ENCODE peak calls at places on chromosomes 4 and X, in six cellular contexts. One of them, this sample, is unnamed.

GRCh38 chr4:139552506-139552905 is 3.5 kb downstream of the SETD7 start:
- DNase-seq in HL-60: no peak
- DNase-seq in H9: no peak
- DNase-seq in A549: no peak
- DNase-seq in uterus: no peak
- DNase-seq in lower lobe of right lung: no peak
- DNase-seq in this sample: no peak

GRCh38 chr4:176357359-176358082 is 37.8 kb downstream of the SPCS3 start:
- DNase-seq in HL-60: no peak
- DNase-seq in H9: no peak
- DNase-seq in lower lobe of right lung: no peak
- DNase-seq in A549: no peak
- DNase-seq in uterus: no peak
- DNase-seq in this sample: no peak

GRCh38 chr4:182643801-182644311 is 273.3 kb downstream of the DCTD start:
- DNase-seq in HL-60: no peak
- DNase-seq in A549: no peak
- DNase-seq in lower lobe of right lung: no peak
- DNase-seq in H9: no peak
- DNase-seq in uterus: no peak
- DNase-seq in this sample: no peak

GRCh38 chr4:48780867-48781219 is 764 bp upstream of the FRYL start:
- DNase-seq in HL-60: peak
- DNase-seq in uterus: peak
- DNase-seq in H9: no peak
- DNase-seq in lower lobe of right lung: no peak
- DNase-seq in A549: no peak
- DNase-seq in this sample: no peak

GRCh38 chr4:158914178-158914577 is 145.4 kb downstream of the FNIP2 start:
- DNase-seq in H9: no peak
- DNase-seq in lower lobe of right lung: no peak
- DNase-seq in HL-60: no peak
- DNase-seq in uterus: no peak
- DNase-seq in A549: peak
- DNase-seq in this sample: no peak

GRCh38 chr4:37928421-37928820 is 31.8 kb upstream of the PTTG2 start:
- DNase-seq in uterus: no peak
- DNase-seq in HL-60: no peak
- DNase-seq in lower lobe of right lung: no peak
- DNase-seq in H9: no peak
- DNase-seq in A549: no peak
- DNase-seq in this sample: no peak

GRCh38 chrX:100587846-100588245 is 3.1 kb downstream of the TNMD start:
- DNase-seq in HL-60: no peak
- DNase-seq in A549: no peak
- DNase-seq in uterus: no peak
- DNase-seq in H9: no peak
- DNase-seq in lower lobe of right lung: no peak
- DNase-seq in this sample: no peak

GRCh38 chrX:41145920-41146608 is 60.8 kb downstream of the USP9X start:
- DNase-seq in H9: no peak
- DNase-seq in A549: no peak
- DNase-seq in uterus: no peak
- DNase-seq in lower lobe of right lung: no peak
- DNase-seq in HL-60: peak
- DNase-seq in this sample: no peak

GRCh38 chr4:158259955-158260575 is 49.8 kb downstream of the TMEM144 start:
- DNase-seq in HL-60: no peak
- DNase-seq in lower lobe of right lung: no peak
- DNase-seq in H9: no peak
- DNase-seq in uterus: no peak
- DNase-seq in A549: no peak
- DNase-seq in this sample: no peak

DNA sequence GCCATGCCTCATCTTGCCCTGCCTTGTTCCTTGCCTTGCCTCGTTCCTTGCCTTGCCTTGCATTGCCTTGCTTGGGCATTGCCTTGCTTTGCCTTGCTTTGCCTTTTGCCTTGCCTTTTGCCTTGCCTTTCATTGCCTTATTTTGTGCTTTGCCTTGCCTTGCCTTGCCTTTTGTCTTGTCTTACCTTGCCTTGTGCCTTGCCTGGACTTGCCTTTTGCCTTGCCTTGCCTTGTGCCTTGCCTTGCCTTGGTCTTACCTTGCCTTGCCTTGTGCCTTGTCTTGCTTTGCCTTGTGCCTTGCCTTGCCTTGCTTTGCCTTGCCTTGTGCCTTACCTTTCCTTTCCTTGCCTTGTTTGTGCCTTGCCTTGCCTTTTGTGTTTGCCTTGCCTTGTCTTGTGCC is 88.2 kb downstream of the TAB3 start:
- DNase-seq in H9: no peak
- DNase-seq in uterus: no peak
- DNase-seq in lower lobe of right lung: no peak
- DNase-seq in A549: no peak
- DNase-seq in HL-60: no peak
- DNase-seq in this sample: no peak
- H3K27ac ChIP-seq in H9: no peak
- H3K27ac ChIP-seq in uterus: no peak
- H3K27ac ChIP-seq in lower lobe of right lung: no peak
- H3K27ac ChIP-seq in A549: no peak
- H3K27ac ChIP-seq in HL-60: no peak
- H3K27ac ChIP-seq in this sample: no peak

DNA sequence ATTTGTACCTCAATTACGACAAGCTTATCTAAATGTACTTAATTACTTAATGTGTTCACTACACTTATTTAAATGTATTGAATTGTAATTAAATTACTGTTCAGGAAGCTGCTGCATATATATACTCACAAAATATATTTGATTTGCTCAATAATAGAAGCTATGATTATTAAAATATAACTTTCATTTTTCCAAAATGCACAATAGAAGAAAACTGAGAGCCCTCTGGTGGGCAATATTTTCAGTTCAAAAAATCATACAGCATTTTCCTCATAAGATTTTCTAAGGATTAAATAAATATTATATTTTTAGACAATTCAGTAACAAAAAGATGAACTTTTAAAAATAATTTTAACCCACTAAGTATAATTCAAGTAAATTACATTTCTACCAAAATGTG is 217.3 kb downstream of the DKK2 start:
- DNase-seq in A549: no peak
- DNase-seq in H9: no peak
- DNase-seq in HL-60: no peak
- DNase-seq in lower lobe of right lung: no peak
- DNase-seq in uterus: no peak
- DNase-seq in this sample: no peak
- TF ChIP-seq CTCF in A549: no peak
- TF ChIP-seq CTCF in H9: no peak
- TF ChIP-seq CTCF in HL-60: no peak
- TF ChIP-seq CTCF in lower lobe of right lung: no peak
- TF ChIP-seq CTCF in uterus: no peak
- TF ChIP-seq CTCF in this sample: no peak

GRCh38 chr4:8402181-8402597 is 38.3 kb downstream of the ACOX3 start:
- DNase-seq in H9: no peak
- DNase-seq in A549: no peak
- DNase-seq in uterus: no peak
- DNase-seq in lower lobe of right lung: peak
- DNase-seq in HL-60: no peak
- DNase-seq in this sample: no peak
- H3K27ac ChIP-seq in H9: no peak
- H3K27ac ChIP-seq in A549: no peak
- H3K27ac ChIP-seq in uterus: peak
- H3K27ac ChIP-seq in lower lobe of right lung: peak
- H3K27ac ChIP-seq in HL-60: peak
- H3K27ac ChIP-seq in this sample: no peak

DNA sequence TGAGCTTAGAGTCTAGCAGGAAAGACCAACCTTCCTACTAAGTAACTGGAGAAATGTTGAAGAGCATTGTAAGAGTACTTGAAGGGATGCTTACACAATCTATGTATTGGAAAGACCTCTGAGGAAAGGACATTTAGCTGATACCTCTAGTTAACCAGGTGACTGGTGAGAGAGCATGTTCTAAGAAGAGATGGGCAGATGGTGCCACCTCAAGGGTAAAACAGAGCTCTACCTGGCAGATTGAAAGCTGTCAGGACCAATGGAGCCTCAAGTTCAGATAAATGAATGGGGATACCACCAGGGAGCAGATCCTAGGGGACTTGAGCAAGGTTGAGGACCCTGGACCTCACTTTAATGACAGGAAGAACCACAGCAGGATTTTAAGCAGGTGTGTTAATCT is 196.4 kb downstream of the QDPR start:
- DNase-seq in H9: no peak
- DNase-seq in lower lobe of right lung: no peak
- DNase-seq in uterus: no peak
- DNase-seq in HL-60: no peak
- DNase-seq in A549: no peak
- DNase-seq in this sample: no peak
- TF ChIP-seq CTCF in H9: peak
- TF ChIP-seq CTCF in lower lobe of right lung: no peak
- TF ChIP-seq CTCF in uterus: no peak
- TF ChIP-seq CTCF in HL-60: no peak
- TF ChIP-seq CTCF in A549: no peak
- TF ChIP-seq CTCF in this sample: peak

DNA sequence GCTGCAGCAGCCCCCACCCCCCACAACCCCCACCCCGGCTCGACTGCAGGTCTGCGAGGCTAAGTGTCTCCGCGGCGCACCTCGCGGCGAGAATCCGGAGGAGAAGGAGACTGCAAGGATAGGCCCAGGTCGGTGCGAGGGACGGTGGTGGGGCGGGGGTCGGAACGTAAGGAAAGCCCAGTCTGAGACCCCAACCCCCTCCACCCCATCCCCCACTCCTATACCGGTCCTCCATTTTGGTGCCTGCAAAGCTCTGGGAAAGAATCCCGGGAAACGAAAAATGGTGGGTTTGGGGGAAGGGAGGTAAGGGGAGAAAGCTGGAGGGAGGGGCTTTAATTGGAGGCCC is 614 bp downstream of the BEX3 start:
- DNase-seq in H9: peak
- DNase-seq in lower lobe of right lung: no peak
- DNase-seq in HL-60: no peak
- DNase-seq in A549: no peak
- DNase-seq in uterus: peak
- DNase-seq in this sample: peak
- H3K27ac ChIP-seq in H9: no peak
- H3K27ac ChIP-seq in lower lobe of right lung: peak
- H3K27ac ChIP-seq in HL-60: no peak
- H3K27ac ChIP-seq in A549: peak
- H3K27ac ChIP-seq in uterus: peak
- H3K27ac ChIP-seq in this sample: peak

GRCh38 chr4:102715057-102715456 is 45.7 kb downstream of the MANBA start:
- DNase-seq in uterus: no peak
- DNase-seq in HL-60: no peak
- DNase-seq in H9: no peak
- DNase-seq in A549: no peak
- DNase-seq in lower lobe of right lung: no peak
- DNase-seq in this sample: no peak
- TF ChIP-seq CTCF in uterus: no peak
- TF ChIP-seq CTCF in HL-60: no peak
- TF ChIP-seq CTCF in H9: no peak
- TF ChIP-seq CTCF in A549: no peak
- TF ChIP-seq CTCF in lower lobe of right lung: no peak
- TF ChIP-seq CTCF in this sample: no peak

GRCh38 chrX:108541286-108541685 is 101.6 kb downstream of the COL4A5 start:
- DNase-seq in HL-60: no peak
- DNase-seq in lower lobe of right lung: no peak
- DNase-seq in H9: no peak
- DNase-seq in uterus: no peak
- DNase-seq in A549: no peak
- DNase-seq in this sample: no peak

GRCh38 chrX:108537005-108537404 is 97.4 kb downstream of the COL4A5 start:
- DNase-seq in H9: no peak
- DNase-seq in HL-60: peak
- DNase-seq in A549: peak
- DNase-seq in uterus: no peak
- DNase-seq in lower lobe of right lung: no peak
- DNase-seq in this sample: peak
- H3K27ac ChIP-seq in H9: no peak
- H3K27ac ChIP-seq in HL-60: no peak
- H3K27ac ChIP-seq in A549: no peak
- H3K27ac ChIP-seq in uterus: no peak
- H3K27ac ChIP-seq in lower lobe of right lung: no peak
- H3K27ac ChIP-seq in this sample: no peak

GRCh38 chr4:119317996-119318395 is 3.9 kb downstream of the FABP2 start:
- DNase-seq in A549: no peak
- DNase-seq in H9: no peak
- DNase-seq in HL-60: no peak
- DNase-seq in lower lobe of right lung: no peak
- DNase-seq in uterus: no peak
- DNase-seq in this sample: no peak

GRCh38 chr4:119310826-119311225 is 11.1 kb downstream of the FABP2 start:
- DNase-seq in HL-60: no peak
- DNase-seq in uterus: no peak
- DNase-seq in H9: no peak
- DNase-seq in A549: no peak
- DNase-seq in lower lobe of right lung: no peak
- DNase-seq in this sample: no peak

GRCh38 chr4:119313237-119313636 is 8.7 kb downstream of the FABP2 start:
- DNase-seq in lower lobe of right lung: no peak
- DNase-seq in A549: no peak
- DNase-seq in H9: no peak
- DNase-seq in uterus: no peak
- DNase-seq in HL-60: peak
- DNase-seq in this sample: no peak

GRCh38 chr4:119315036-119315435 is 6.9 kb downstream of the FABP2 start:
- DNase-seq in H9: no peak
- DNase-seq in lower lobe of right lung: no peak
- DNase-seq in HL-60: no peak
- DNase-seq in A549: no peak
- DNase-seq in uterus: no peak
- DNase-seq in this sample: no peak

GRCh38 chr4:119314356-119314755 is 7.6 kb downstream of the FABP2 start:
- DNase-seq in H9: no peak
- DNase-seq in uterus: no peak
- DNase-seq in HL-60: peak
- DNase-seq in lower lobe of right lung: no peak
- DNase-seq in A549: no peak
- DNase-seq in this sample: peak
- TF ChIP-seq CTCF in H9: peak
- TF ChIP-seq CTCF in uterus: peak
- TF ChIP-seq CTCF in HL-60: peak
- TF ChIP-seq CTCF in lower lobe of right lung: peak
- TF ChIP-seq CTCF in A549: peak
- TF ChIP-seq CTCF in this sample: peak

DNA sequence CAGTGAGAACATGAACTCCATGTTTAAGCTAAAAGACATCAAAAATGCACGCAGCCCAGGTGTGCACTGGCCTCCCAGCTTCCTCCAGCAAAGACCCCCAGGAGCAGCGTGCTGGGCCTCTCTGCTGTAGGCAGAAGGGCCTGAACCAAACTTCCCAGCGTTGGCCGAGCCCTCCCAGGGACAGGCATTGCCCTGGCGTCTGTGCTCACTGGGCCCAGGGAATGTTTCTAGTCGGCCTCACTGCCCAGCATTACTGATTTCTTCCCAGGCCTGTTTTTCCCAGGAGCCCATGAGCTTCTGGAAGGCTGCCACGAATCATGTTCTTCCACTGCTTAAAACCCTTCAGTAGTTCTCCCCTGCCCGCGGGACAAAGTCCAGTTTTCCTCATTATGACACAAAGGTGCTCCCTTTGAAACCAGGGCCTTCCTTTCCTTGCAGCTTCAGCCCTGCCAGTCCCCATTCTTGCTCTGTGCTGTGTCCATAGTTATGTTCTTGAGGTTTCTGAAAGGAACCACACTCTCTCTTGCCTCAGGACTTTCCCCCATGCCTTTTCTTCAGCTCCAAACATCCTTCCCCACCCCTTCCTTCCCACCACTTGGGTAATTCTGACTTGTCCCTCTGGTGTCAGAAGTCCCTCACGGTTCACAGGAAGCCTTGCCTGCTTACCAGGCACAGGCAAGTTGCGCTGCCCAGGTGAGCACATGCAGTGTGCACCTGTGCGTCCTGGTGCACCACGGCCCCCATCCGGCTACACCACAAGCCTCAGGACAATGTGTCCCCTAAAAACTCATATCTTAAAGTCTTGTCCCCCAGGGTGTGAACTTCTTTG is 93.4 kb upstream of the ENPP6 start:
- DNase-seq in lower lobe of right lung: no peak
- DNase-seq in uterus: no peak
- DNase-seq in H9: peak
- DNase-seq in A549: no peak
- DNase-seq in HL-60: no peak
- DNase-seq in this sample: no peak
- H3K27ac ChIP-seq in lower lobe of right lung: no peak
- H3K27ac ChIP-seq in uterus: no peak
- H3K27ac ChIP-seq in H9: no peak
- H3K27ac ChIP-seq in A549: no peak
- H3K27ac ChIP-seq in HL-60: no peak
- H3K27ac ChIP-seq in this sample: no peak